ENCODE peak calls at places on chromosomes 5 and 9, in five cellular contexts. P is suprapubic skin, J is brain microvascular endothelial cell, G is cardiac muscle cell, H is kidney. D is an unnamed sample.

GRCh38 chr5:57316798-57317327 is 143.0 kb downstream of the GPBP1 start:
- DNase-seq in G (peak), H (no peak), J (peak), P (no peak), D (no peak)

GRCh38 chr5:98726258-98726657 is 47.2 kb upstream of the RGMB start:
- DNase-seq in G (no peak), J (no peak), P (no peak), H (no peak), D (no peak)

GRCh38 chr9:127580879-127581278 is 31.2 kb upstream of the STXBP1 start:
- DNase-seq in P (no peak), G (no peak), J (no peak), H (no peak), D (no peak)

GRCh38 chr9:36188212-36188611 is 2.5 kb upstream of the CLTA start:
- DNase-seq in G (no peak), P (no peak), H (no peak), J (no peak), D (no peak)

GRCh38 chr9:136375096-136375495 is 1.6 kb upstream of the CARD9 start:
- DNase-seq in P (no peak), G (no peak), H (no peak), J (no peak), D (no peak)

GRCh38 chr5:66442951-66443445 is 153.2 kb upstream of the MAST4 start:
- DNase-seq in G (no peak), J (no peak), P (no peak), H (peak), D (no peak)

GRCh38 chr9:137293482-137294090 is 8.5 kb downstream of the NRARP start:
- DNase-seq in J (no peak), H (peak), G (no peak), P (no peak), D (no peak)

GRCh38 chr5:56951131-56951945 is 585 bp downstream of the MIER3 start:
- DNase-seq in H (peak), J (no peak), G (peak), P (no peak), D (peak)

GRCh38 chr9:87862536-87863268 is 20.0 kb upstream of the SPATA31E1 start:
- DNase-seq in H (no peak), P (no peak), G (no peak), J (peak), D (peak)

GRCh38 chr5:179361204-179361603 is 15.9 kb upstream of the ADAMTS2 start:
- DNase-seq in J (no peak), G (no peak), P (no peak), H (no peak), D (no peak)

GRCh38 chr5:121681200-121681855 is 170.4 kb upstream of the FTMT start:
- DNase-seq in H (no peak), G (no peak), P (no peak), J (no peak), D (no peak)

GRCh38 chr5:78648359-78649219 is at the start of gene LHFPL2:
- DNase-seq in G (peak), H (peak), J (peak), P (peak), D (peak)

GRCh38 chr5:54883374-54884194 is 101.8 kb downstream of the ESM1 start:
- DNase-seq in G (peak), J (no peak), H (peak), P (no peak), D (peak)

GRCh38 chr5:131610198-131611063 is 24.6 kb downstream of the RAPGEF6 start:
- DNase-seq in H (no peak), G (peak), P (no peak), J (peak), D (peak)

GRCh38 chr5:157076558-157076957 is 17.6 kb upstream of the HAVCR1 start:
- DNase-seq in J (peak), H (no peak), G (no peak), P (no peak), D (peak)

GRCh38 chr9:129895376-129896268 is 60.4 kb downstream of the USP20 start:
- DNase-seq in P (no peak), H (no peak), G (no peak), J (no peak), D (no peak)

GRCh38 chr9:77649109-77649812 is 1.1 kb upstream of the GNA14 start:
- DNase-seq in J (peak), H (no peak), G (no peak), P (no peak), D (peak)

GRCh38 chr5:126450388-126450787 is 27.2 kb downstream of the GRAMD2B start:
- DNase-seq in J (no peak), P (no peak), G (no peak), H (no peak), D (no peak)

GRCh38 chr9:123338710-123339665 is 17.0 kb upstream of the CRB2 start:
- DNase-seq in P (no peak), G (no peak), J (peak), H (no peak), D (no peak)

GRCh38 chr5:77133061-77133758 is 46.1 kb upstream of the ZBED3 start:
- DNase-seq in P (peak), H (peak), J (peak), G (no peak), D (peak)

GRCh38 chr5:85703296-85703695 is 914.4 kb upstream of the COX7C start:
- DNase-seq in H (no peak), G (no peak), P (no peak), J (no peak), D (no peak)

GRCh38 chr5:150656191-150657132 is 4.6 kb upstream of the MYOZ3 start:
- DNase-seq in P (no peak), H (peak), G (peak), J (no peak), D (peak)

GRCh38 chr5:169222934-169223594 is 77.9 kb downstream of the SLIT3 start:
- DNase-seq in H (no peak), G (no peak), P (no peak), J (no peak), D (no peak)

GRCh38 chr9:76810377-76810957 is 46.2 kb downstream of the PCA3 start:
- DNase-seq in J (peak), G (peak), H (no peak), P (no peak), D (peak)

DNA sequence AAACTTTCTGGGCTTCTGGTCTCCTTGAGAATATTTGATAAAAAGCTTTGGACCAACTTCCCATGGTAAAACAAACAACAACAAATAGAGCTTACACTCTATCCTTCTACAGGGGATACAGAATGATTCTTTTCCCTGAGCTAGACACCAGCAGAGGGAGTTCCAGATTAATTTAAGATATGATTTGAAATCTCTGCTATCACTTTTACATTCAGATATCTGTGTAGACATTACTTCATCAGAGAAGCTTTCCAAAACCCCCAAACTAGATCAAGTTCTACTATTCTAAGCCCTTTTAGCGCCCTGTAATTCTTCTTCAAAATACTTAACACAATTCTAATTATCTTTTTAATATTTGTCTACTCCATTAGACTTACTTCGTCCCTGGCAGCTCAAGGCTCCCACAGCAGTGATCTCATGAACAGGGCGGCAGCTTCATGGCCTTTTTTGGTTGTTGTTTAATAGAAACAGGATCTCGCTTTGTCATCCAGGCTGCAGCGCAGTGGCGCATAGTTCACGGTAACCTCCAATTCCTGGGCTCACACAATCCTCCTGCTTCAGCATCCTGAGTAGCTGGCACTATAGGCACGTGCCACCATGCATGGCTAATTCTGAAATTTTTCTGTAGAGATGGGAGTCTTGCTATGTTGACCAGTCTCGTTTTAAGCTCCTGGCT is 938 bp upstream of the GALNT12 start:
- DNase-seq in G (no peak), H (no peak), P (no peak), J (no peak), D (no peak)
- TF ChIP-seq CTCF in G (no peak), H (no peak), P (no peak), J (peak), D (peak)

GRCh38 chr9:114378883-114379282 is 8.9 kb downstream of the AKNA start:
- DNase-seq in H (no peak), J (no peak), P (no peak), G (no peak), D (no peak)

GRCh38 chr9:114378016-114378415 is 9.8 kb downstream of the AKNA start:
- DNase-seq in H (no peak), G (no peak), P (no peak), J (no peak), D (no peak)

GRCh38 chr9:114382951-114383865 is 4.6 kb downstream of the AKNA start:
- DNase-seq in H (peak), G (peak), J (peak), P (no peak), D (no peak)

GRCh38 chr9:114383866-114384231 is 3.9 kb downstream of the AKNA start:
- DNase-seq in G (no peak), J (no peak), H (no peak), P (no peak), D (no peak)

DNA sequence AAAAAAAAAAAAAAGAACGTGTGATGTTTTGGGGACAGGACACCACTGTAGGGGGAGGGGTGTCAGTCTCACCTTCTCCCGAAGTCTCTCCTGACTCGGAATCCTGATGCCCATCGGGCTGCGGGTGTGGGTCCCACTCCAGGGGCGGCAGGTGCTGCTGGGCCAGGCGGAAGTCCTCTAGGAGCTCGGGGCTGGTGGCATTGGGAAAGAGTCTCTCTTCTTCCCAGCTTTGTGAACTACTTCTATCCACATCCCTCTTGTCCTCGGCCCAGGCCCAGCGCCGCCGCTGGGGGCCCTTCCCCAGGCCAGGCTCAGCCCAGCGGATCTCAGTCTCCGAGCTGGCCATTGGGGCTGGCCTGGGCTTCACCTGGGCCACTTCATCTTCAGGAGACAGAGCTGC is 6.8 kb downstream of the AKNA start:
- DNase-seq in H (no peak), P (no peak), G (no peak), J (no peak), D (no peak)
- H3K27ac ChIP-seq in H (no peak), P (no peak), G (no peak), J (no peak), D (no peak)

DNA sequence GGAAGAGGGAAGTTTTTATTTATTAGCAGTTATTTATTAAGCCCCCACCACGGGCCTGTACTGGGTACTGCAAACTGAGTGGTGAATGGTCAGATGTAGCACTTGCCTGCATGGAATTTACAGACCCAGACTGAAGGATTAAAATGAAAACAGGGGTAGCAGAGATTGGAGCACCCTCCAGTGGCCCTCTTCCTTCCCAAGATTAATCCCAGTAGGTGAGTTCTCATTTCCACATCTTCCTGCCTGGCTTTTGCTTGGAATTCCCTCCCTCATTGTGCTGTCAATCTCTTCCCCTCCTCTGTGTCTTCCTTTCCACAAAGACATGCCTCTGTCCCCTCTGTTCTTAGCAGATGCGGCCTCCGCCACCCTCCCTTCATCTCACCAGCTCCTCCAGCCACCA is 39.2 kb downstream of the MVB12B start:
- DNase-seq in J (no peak), H (no peak), P (no peak), G (no peak), D (no peak)
- TF ChIP-seq CTCF in J (peak), H (no peak), P (no peak), G (no peak), D (no peak)

GRCh38 chr9:106920701-106921283 is 57.8 kb downstream of the ZNF462 start:
- DNase-seq in J (no peak), G (no peak), P (no peak), H (no peak), D (peak)

GRCh38 chr9:106918825-106919509 is 56.0 kb downstream of the ZNF462 start:
- DNase-seq in P (no peak), H (no peak), J (no peak), G (peak), D (no peak)

GRCh38 chr9:106921989-106922388 is 59.0 kb downstream of the ZNF462 start:
- DNase-seq in G (no peak), P (no peak), H (no peak), J (no peak), D (no peak)

GRCh38 chr9:106921341-106921899 is 58.5 kb downstream of the ZNF462 start:
- DNase-seq in H (no peak), J (peak), G (peak), P (no peak), D (no peak)

DNA sequence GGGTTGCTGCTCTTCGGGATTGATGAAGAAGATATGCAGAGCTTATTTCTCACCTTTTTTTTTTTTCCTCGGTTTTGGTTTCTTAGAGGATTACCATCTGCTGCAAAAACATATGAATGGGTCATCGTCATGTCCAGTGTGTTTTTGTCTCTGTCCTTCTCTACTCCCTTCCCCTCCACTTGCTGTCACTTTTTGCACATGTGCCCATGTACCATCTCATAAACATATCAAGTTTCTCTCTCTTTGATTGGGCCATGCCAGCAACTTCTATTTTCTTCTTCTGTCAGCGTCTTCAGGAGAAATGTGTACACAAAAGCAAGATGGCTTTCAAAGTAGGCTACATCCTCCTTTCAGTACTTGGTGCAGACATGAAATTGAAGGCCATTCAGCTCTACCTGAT is 57.1 kb downstream of the ZNF462 start:
- DNase-seq in P (no peak), H (no peak), J (no peak), G (no peak), D (no peak)
- H3K27ac ChIP-seq in P (peak), H (peak), J (no peak), G (peak), D (no peak)

D was measured in RWPE1.